ENCODE peak calls at places on chromosomes 6 and 20, in four cellular contexts. One of them, this sample, is unnamed.

GRCh38 chr6:29752451-29753308 is 29.4 kb downstream of the HLA-F start:
- DNase-seq in lower leg skin: peak
- DNase-seq in AG10803: peak
- DNase-seq in activated CD8-positive, alpha-beta T cell treated with anti-CD3 and anti-CD28 coated beads for 36 hours: peak
- DNase-seq in this sample: peak

GRCh38 chr6:74128536-74128935 is 432.5 kb downstream of the CD109 start:
- DNase-seq in activated CD8-positive, alpha-beta T cell treated with anti-CD3 and anti-CD28 coated beads for 36 hours: no peak
- DNase-seq in AG10803: peak
- DNase-seq in lower leg skin: no peak
- DNase-seq in this sample: no peak

GRCh38 chr20:62812907-62813200 is 4.0 kb upstream of the COL9A3 start:
- DNase-seq in activated CD8-positive, alpha-beta T cell treated with anti-CD3 and anti-CD28 coated beads for 36 hours: no peak
- DNase-seq in AG10803: no peak
- DNase-seq in lower leg skin: no peak
- DNase-seq in this sample: no peak

GRCh38 chr6:90895299-90896164 is 308.7 kb upstream of the MAP3K7 start:
- DNase-seq in AG10803: no peak
- DNase-seq in activated CD8-positive, alpha-beta T cell treated with anti-CD3 and anti-CD28 coated beads for 36 hours: no peak
- DNase-seq in lower leg skin: no peak
- DNase-seq in this sample: no peak

GRCh38 chr20:41329435-41330342 is 10.9 kb upstream of the LPIN3 start:
- DNase-seq in lower leg skin: peak
- DNase-seq in activated CD8-positive, alpha-beta T cell treated with anti-CD3 and anti-CD28 coated beads for 36 hours: peak
- DNase-seq in AG10803: peak
- DNase-seq in this sample: peak

GRCh38 chr6:156595481-156595880 is 181.7 kb upstream of the ARID1B start:
- DNase-seq in AG10803: no peak
- DNase-seq in activated CD8-positive, alpha-beta T cell treated with anti-CD3 and anti-CD28 coated beads for 36 hours: no peak
- DNase-seq in lower leg skin: no peak
- DNase-seq in this sample: no peak

GRCh38 chr20:46060975-46061374 is 28.8 kb downstream of the NCOA5 start:
- DNase-seq in activated CD8-positive, alpha-beta T cell treated with anti-CD3 and anti-CD28 coated beads for 36 hours: no peak
- DNase-seq in lower leg skin: no peak
- DNase-seq in AG10803: no peak
- DNase-seq in this sample: no peak

GRCh38 chr6:83511901-83512681 is at the start of gene PRSS35:
- DNase-seq in activated CD8-positive, alpha-beta T cell treated with anti-CD3 and anti-CD28 coated beads for 36 hours: peak
- DNase-seq in lower leg skin: no peak
- DNase-seq in AG10803: peak
- DNase-seq in this sample: peak

GRCh38 chr6:89110288-89110687 is 7.6 kb downstream of the SRSF12 start:
- DNase-seq in lower leg skin: no peak
- DNase-seq in activated CD8-positive, alpha-beta T cell treated with anti-CD3 and anti-CD28 coated beads for 36 hours: no peak
- DNase-seq in AG10803: no peak
- DNase-seq in this sample: no peak

GRCh38 chr6:7108196-7108963 is 619 bp downstream of the RREB1 start:
- DNase-seq in AG10803: peak
- DNase-seq in activated CD8-positive, alpha-beta T cell treated with anti-CD3 and anti-CD28 coated beads for 36 hours: peak
- DNase-seq in lower leg skin: peak
- DNase-seq in this sample: no peak

GRCh38 chr6:28357036-28357435 is 7.3 kb downstream of the ZKSCAN3 start:
- DNase-seq in lower leg skin: no peak
- DNase-seq in activated CD8-positive, alpha-beta T cell treated with anti-CD3 and anti-CD28 coated beads for 36 hours: no peak
- DNase-seq in AG10803: no peak
- DNase-seq in this sample: no peak

GRCh38 chr6:13135152-13135551 is 193.2 kb downstream of the TBC1D7 start:
- DNase-seq in activated CD8-positive, alpha-beta T cell treated with anti-CD3 and anti-CD28 coated beads for 36 hours: no peak
- DNase-seq in AG10803: no peak
- DNase-seq in lower leg skin: no peak
- DNase-seq in this sample: no peak

GRCh38 chr6:13131935-13132661 is 196.2 kb downstream of the TBC1D7 start:
- DNase-seq in AG10803: no peak
- DNase-seq in lower leg skin: no peak
- DNase-seq in activated CD8-positive, alpha-beta T cell treated with anti-CD3 and anti-CD28 coated beads for 36 hours: no peak
- DNase-seq in this sample: no peak
- TF ChIP-seq CTCF in AG10803: no peak
- TF ChIP-seq CTCF in lower leg skin: no peak
- TF ChIP-seq CTCF in activated CD8-positive, alpha-beta T cell treated with anti-CD3 and anti-CD28 coated beads for 36 hours: no peak
- TF ChIP-seq CTCF in this sample: no peak

GRCh38 chr6:86306210-86306609 is 631.1 kb upstream of the HTR1E start:
- DNase-seq in lower leg skin: no peak
- DNase-seq in AG10803: no peak
- DNase-seq in activated CD8-positive, alpha-beta T cell treated with anti-CD3 and anti-CD28 coated beads for 36 hours: no peak
- DNase-seq in this sample: no peak
- TF ChIP-seq CTCF in lower leg skin: no peak
- TF ChIP-seq CTCF in AG10803: no peak
- TF ChIP-seq CTCF in activated CD8-positive, alpha-beta T cell treated with anti-CD3 and anti-CD28 coated beads for 36 hours: no peak
- TF ChIP-seq CTCF in this sample: no peak

DNA sequence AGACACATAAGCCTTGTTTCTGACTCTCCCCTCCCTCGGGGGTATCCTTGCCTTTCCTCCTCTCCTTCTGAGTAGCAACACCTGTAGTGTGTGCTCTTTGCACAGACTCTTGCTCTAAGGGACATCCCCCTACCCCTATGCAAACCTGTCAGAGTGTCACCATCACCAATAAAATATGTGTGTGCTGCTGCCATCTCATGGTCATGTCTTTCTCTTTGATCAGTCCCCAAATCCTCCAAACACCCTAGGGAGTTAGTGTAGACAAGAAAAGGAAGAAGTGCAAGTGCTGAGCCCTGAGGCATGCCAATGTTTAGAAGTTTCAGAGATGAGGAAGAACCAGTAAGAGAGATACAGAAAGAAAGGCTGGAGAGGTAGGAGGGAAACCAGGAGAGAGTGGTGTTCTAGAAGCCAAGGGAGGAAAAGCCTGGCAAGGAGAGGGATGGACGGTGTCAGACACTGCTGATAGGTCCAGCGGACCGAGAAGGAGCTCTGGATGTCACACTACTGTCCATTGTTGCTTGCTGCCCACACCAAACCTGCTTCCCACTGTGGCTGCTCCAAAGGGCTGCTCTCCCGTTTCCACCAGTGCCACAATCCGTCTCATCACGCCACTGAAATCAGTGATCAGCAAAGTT is 16.4 kb downstream of the TRMT6 start:
- DNase-seq in activated CD8-positive, alpha-beta T cell treated with anti-CD3 and anti-CD28 coated beads for 36 hours: peak
- DNase-seq in AG10803: no peak
- DNase-seq in lower leg skin: no peak
- DNase-seq in this sample: peak
- TF ChIP-seq CTCF in activated CD8-positive, alpha-beta T cell treated with anti-CD3 and anti-CD28 coated beads for 36 hours: peak
- TF ChIP-seq CTCF in AG10803: no peak
- TF ChIP-seq CTCF in lower leg skin: no peak
- TF ChIP-seq CTCF in this sample: peak

GRCh38 chr6:101395345-101395744 is 1.8 kb downstream of the GRIK2 start:
- DNase-seq in lower leg skin: no peak
- DNase-seq in activated CD8-positive, alpha-beta T cell treated with anti-CD3 and anti-CD28 coated beads for 36 hours: no peak
- DNase-seq in AG10803: peak
- DNase-seq in this sample: no peak
- TF ChIP-seq CTCF in lower leg skin: no peak
- TF ChIP-seq CTCF in activated CD8-positive, alpha-beta T cell treated with anti-CD3 and anti-CD28 coated beads for 36 hours: no peak
- TF ChIP-seq CTCF in AG10803: peak
- TF ChIP-seq CTCF in this sample: no peak

DNA sequence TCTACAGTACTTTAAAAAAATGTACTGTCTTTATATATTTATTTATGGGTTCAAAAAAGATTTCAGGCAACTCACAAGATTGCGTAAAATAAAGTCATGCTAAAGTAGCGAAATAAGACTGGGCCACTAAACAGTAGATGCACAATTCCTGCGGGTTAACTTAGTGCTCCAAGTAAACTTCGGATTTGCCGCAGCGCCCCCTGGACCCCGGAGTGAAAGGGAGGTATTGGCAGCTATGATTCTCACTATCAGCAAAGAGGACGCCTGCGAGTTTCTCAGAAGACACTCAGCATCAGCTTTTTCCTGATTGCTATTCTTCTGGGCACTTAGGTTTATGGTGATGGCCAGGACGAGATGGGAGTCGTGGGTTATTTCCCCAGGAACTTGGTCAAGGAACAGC is 1.4 kb downstream of the OTOR start:
- DNase-seq in activated CD8-positive, alpha-beta T cell treated with anti-CD3 and anti-CD28 coated beads for 36 hours: no peak
- DNase-seq in AG10803: no peak
- DNase-seq in lower leg skin: no peak
- DNase-seq in this sample: no peak
- TF ChIP-seq CTCF in activated CD8-positive, alpha-beta T cell treated with anti-CD3 and anti-CD28 coated beads for 36 hours: no peak
- TF ChIP-seq CTCF in AG10803: no peak
- TF ChIP-seq CTCF in lower leg skin: no peak
- TF ChIP-seq CTCF in this sample: no peak

DNA sequence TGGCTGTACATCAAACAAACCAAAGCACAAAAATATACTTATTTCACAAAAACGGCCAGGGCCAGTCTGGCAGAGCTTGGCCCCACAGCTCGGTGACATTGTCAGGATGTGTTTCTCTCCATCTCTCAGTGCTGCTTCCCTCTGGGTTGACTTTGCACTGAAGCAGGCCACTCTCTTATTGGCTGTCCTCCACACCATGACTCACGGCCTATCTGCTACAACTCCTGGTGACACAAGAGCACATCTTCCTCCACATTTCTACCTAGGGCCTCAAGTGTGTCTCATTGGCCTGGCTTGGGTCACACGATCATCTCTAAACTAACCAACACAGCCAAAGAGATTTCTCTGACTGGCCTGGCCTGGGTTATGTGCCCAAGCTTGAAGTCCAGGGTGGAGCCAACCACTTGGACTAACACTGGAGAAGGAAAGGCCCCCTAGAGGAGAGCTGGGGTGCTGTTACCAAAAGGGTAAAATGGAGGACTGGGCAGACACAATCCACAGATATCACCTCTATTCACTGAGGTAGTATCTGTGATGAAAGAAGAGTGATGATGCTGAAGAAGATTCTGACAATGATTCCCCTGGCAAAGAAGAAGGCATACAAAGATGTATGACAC is 159.8 kb upstream of the TSHZ2 start:
- DNase-seq in AG10803: no peak
- DNase-seq in lower leg skin: no peak
- DNase-seq in activated CD8-positive, alpha-beta T cell treated with anti-CD3 and anti-CD28 coated beads for 36 hours: peak
- DNase-seq in this sample: no peak
- TF ChIP-seq CTCF in AG10803: no peak
- TF ChIP-seq CTCF in lower leg skin: no peak
- TF ChIP-seq CTCF in activated CD8-positive, alpha-beta T cell treated with anti-CD3 and anti-CD28 coated beads for 36 hours: no peak
- TF ChIP-seq CTCF in this sample: no peak

GRCh38 chr6:158370805-158371204 is 58.5 kb downstream of the TULP4 start:
- DNase-seq in lower leg skin: no peak
- DNase-seq in activated CD8-positive, alpha-beta T cell treated with anti-CD3 and anti-CD28 coated beads for 36 hours: no peak
- DNase-seq in AG10803: no peak
- DNase-seq in this sample: no peak

GRCh38 chr6:158372570-158372969 is 60.3 kb downstream of the TULP4 start:
- DNase-seq in AG10803: no peak
- DNase-seq in lower leg skin: no peak
- DNase-seq in activated CD8-positive, alpha-beta T cell treated with anti-CD3 and anti-CD28 coated beads for 36 hours: no peak
- DNase-seq in this sample: no peak

GRCh38 chr6:158376650-158377081 is 64.4 kb downstream of the TULP4 start:
- DNase-seq in lower leg skin: no peak
- DNase-seq in activated CD8-positive, alpha-beta T cell treated with anti-CD3 and anti-CD28 coated beads for 36 hours: no peak
- DNase-seq in AG10803: peak
- DNase-seq in this sample: no peak

GRCh38 chr6:158374020-158374419 is 61.8 kb downstream of the TULP4 start:
- DNase-seq in lower leg skin: no peak
- DNase-seq in activated CD8-positive, alpha-beta T cell treated with anti-CD3 and anti-CD28 coated beads for 36 hours: no peak
- DNase-seq in AG10803: no peak
- DNase-seq in this sample: no peak

DNA sequence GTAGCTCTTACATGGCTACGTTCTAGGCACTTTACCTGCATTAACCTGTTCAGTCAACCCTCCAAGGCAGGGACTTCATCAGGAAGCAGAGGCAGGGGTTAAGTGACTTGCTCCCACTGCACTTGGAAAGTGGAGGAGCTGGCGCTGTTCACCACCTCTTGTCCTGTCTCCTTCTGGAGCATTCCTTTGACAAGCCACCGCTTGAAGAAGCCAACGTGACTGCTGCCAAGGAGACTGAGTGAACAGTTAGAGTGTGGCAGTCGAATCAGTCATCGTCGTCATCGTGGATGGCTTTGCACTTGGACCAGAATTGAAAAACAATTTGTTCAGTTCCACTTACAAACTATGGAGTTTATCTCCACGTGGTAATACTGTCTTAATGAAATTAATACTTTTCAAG is 60.9 kb downstream of the TULP4 start:
- DNase-seq in AG10803: no peak
- DNase-seq in lower leg skin: peak
- DNase-seq in activated CD8-positive, alpha-beta T cell treated with anti-CD3 and anti-CD28 coated beads for 36 hours: no peak
- DNase-seq in this sample: no peak
- TF ChIP-seq CTCF in AG10803: no peak
- TF ChIP-seq CTCF in lower leg skin: no peak
- TF ChIP-seq CTCF in activated CD8-positive, alpha-beta T cell treated with anti-CD3 and anti-CD28 coated beads for 36 hours: no peak
- TF ChIP-seq CTCF in this sample: no peak

This sample was measured in GM10248.